ENCODE peak calls at places on chromosomes 16 and 17, in seven cellular contexts. E is IMR-90, A is mesendoderm, B is H9, U is mesenchymal stem cell, G is trophoblast cell, R is H1. H is an unnamed sample.

GRCh38 chr17:234163-235047 is 53.0 kb upstream of the DOC2B start:
- DNase-seq in E (no peak), A (no peak), B (no peak), U (no peak), G (no peak), R (peak), H (no peak)

GRCh38 chr16:55835578-55835977 is 2.7 kb upstream of the CES1 start:
- DNase-seq in E (no peak), A (no peak), B (no peak), U (no peak), G (no peak), R (no peak), H (no peak)

GRCh38 chr17:12667299-12667958 is 1.7 kb downstream of the MYOCD start:
- DNase-seq in E (peak), A (peak), B (peak), U (peak), G (peak), R (peak), H (peak)

GRCh38 chr17:40926341-40926740 is 11.1 kb downstream of the KRT23 start:
- DNase-seq in E (no peak), A (no peak), B (peak), U (no peak), G (no peak), R (no peak), H (no peak)

GRCh38 chr17:9802294-9802693 is 10.9 kb upstream of the DHRS7C start:
- DNase-seq in E (no peak), A (peak), B (no peak), U (no peak), G (peak), R (no peak), H (no peak)

GRCh38 chr17:77786090-77786489 is 172.4 kb upstream of the TNRC6C start:
- DNase-seq in E (no peak), A (no peak), B (no peak), U (no peak), G (no peak), R (no peak), H (no peak)

GRCh38 chr17:4572131-4572530 is 11.8 kb upstream of the GGT6 start:
- DNase-seq in E (no peak), A (no peak), B (no peak), U (no peak), G (no peak), R (no peak), H (no peak)

GRCh38 chr16:24988593-24989338 is 26.4 kb downstream of the ARHGAP17 start:
- DNase-seq in E (peak), A (peak), B (no peak), U (peak), G (peak), R (no peak), H (no peak)

GRCh38 chr17:57403241-57403640 is 146.9 kb downstream of the MSI2 start:
- DNase-seq in E (no peak), A (no peak), B (no peak), U (no peak), G (no peak), R (no peak), H (no peak)

GRCh38 chr16:85193876-85194275 is 81.6 kb upstream of the CIBAR2 start:
- DNase-seq in E (no peak), A (no peak), B (no peak), U (no peak), G (no peak), R (no peak), H (no peak)

GRCh38 chr17:9937164-9937835 is 32.2 kb upstream of the RCVRN start:
- DNase-seq in E (no peak), A (no peak), B (no peak), U (no peak), G (no peak), R (no peak), H (no peak)

GRCh38 chr17:78341559-78342437 is 18.1 kb downstream of the SOCS3 start:
- DNase-seq in E (peak), A (peak), B (peak), U (peak), G (peak), R (peak), H (peak)

GRCh38 chr16:67389911-67390815 is 3.1 kb downstream of the TPPP3 start:
- DNase-seq in E (no peak), A (no peak), B (no peak), U (no peak), G (peak), R (no peak), H (no peak)

GRCh38 chr16:81137012-81137335 is 40.8 kb upstream of the GCSH start:
- DNase-seq in E (peak), A (no peak), B (no peak), U (peak), G (peak), R (no peak), H (no peak)

GRCh38 chr17:45043268-45043681 is 8.2 kb downstream of the DCAKD start:
- DNase-seq in E (no peak), A (no peak), B (no peak), U (no peak), G (no peak), R (no peak), H (no peak)

GRCh38 chr17:28033972-28034714 is 8.3 kb upstream of the NLK start:
- DNase-seq in E (peak), A (no peak), B (no peak), U (peak), G (no peak), R (no peak), H (no peak)

GRCh38 chr17:64992325-64992802 is 64.2 kb downstream of the GNA13 start:
- DNase-seq in E (peak), A (peak), B (no peak), U (peak), G (peak), R (no peak), H (no peak)

GRCh38 chr16:63925221-63925620 is 1196.6 kb downstream of the CDH11 start:
- DNase-seq in E (no peak), A (no peak), B (no peak), U (no peak), G (no peak), R (no peak), H (no peak)

GRCh38 chr16:63928421-63928820 is 1193.4 kb downstream of the CDH11 start:
- DNase-seq in E (no peak), A (no peak), B (no peak), U (no peak), G (no peak), R (no peak), H (no peak)

GRCh38 chr16:63921737-63922136 is 1200.1 kb downstream of the CDH11 start:
- DNase-seq in E (no peak), A (no peak), B (no peak), U (no peak), G (no peak), R (no peak), H (no peak)

GRCh38 chr16:63922563-63922962 is 1199.3 kb downstream of the CDH11 start:
- DNase-seq in E (no peak), A (no peak), B (no peak), U (peak), G (no peak), R (no peak), H (no peak)
- H2BK120ac ChIP-seq in E (no peak), A (no peak), B (no peak), U (no peak), G (no peak), R (no peak), H (no peak)

GRCh38 chr17:38511126-38512108 is 83.2 kb downstream of the ARHGAP23 start:
- DNase-seq in E (peak), A (peak), B (no peak), U (peak), G (no peak), R (no peak), H (no peak)
- H2BK120ac ChIP-seq in E (no peak), A (no peak), B (no peak), U (no peak), G (no peak), R (no peak), H (no peak)

GRCh38 chr17:79368521-79368920 is 242.3 kb downstream of the RBFOX3 start:
- DNase-seq in E (no peak), A (no peak), B (no peak), U (no peak), G (no peak), R (no peak), H (no peak)
- H2BK120ac ChIP-seq in E (no peak), A (no peak), B (no peak), U (no peak), G (no peak), R (no peak), H (no peak)

DNA sequence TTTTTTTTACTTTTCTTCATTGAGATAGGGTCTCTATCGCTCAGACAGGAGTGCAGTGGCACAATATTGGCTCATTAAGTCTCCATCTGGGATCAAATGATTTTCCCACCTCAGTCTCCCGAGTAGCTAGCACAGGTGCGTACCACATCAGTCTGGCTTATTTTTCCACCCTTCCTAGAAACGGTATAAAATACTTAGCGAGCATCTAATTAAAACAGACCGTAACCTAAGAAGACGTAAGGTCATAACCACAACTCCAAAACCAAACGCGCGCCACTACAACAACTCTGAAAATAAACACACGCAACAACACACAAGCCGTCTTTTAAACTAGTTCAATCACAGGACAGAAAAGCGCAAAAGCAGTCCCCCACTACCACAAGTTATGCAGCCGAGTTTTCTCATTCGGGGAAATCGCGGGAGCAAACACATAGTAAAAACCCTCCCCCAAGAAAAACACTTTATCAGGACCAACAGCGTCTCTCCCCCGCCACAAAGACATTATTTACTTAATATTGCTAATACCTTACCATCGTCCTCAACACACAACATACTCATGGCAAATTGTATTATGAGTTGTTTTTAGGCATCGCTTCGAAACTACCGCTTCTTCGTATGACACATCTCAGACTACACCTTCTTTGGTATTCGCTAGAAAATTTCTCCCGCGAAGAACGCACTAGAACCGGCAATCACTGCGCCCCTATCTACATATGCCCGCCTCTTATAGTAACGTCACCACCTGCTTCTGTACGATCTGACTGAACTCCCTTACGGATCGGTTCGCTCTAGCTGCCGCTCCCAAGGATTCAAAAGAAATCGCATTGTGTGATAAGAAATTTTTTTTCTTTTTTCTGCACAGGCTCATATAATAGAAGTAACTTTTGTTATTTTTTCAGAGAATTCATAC is 32.8 kb downstream of the TEX14 start:
- DNase-seq in E (peak), A (peak), B (peak), U (peak), G (peak), R (peak), H (peak)
- H2BK120ac ChIP-seq in E (peak), A (no peak), B (peak), U (no peak), G (peak), R (peak), H (no peak)

DNA sequence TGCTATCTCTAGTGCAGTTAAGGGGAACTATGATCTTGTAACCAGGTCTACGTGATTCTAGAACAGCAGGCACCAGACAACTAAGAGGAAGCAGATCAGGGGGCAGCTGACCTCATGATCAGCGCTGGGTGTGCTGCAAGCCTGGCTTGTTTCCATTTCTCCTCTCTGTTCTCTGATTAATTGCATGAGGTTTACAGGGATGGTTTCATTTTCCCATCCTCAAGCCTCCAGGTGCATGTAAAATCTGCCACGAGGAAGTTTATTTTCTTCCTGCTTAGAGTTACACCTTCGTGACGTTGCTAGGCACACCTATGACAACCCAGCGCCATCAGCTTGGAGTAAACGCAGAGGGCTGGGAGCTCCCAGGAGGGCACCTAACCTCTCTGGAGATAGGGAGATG is 4.3 kb upstream of the NUPR1 start:
- DNase-seq in E (no peak), A (no peak), B (no peak), U (no peak), G (peak), R (no peak), H (no peak)
- H2BK120ac ChIP-seq in E (no peak), A (no peak), B (no peak), U (no peak), G (no peak), R (no peak), H (no peak)

GRCh38 chr16:12435730-12436129 is 368.0 kb downstream of the CPPED1 start:
- DNase-seq in E (no peak), A (no peak), B (peak), U (no peak), G (no peak), R (no peak), H (no peak)

GRCh38 chr16:12440233-12440530 is 363.5 kb downstream of the CPPED1 start:
- DNase-seq in E (peak), A (no peak), B (no peak), U (no peak), G (peak), R (no peak), H (no peak)

GRCh38 chr16:12437761-12438440 is 365.8 kb downstream of the CPPED1 start:
- DNase-seq in E (no peak), A (no peak), B (no peak), U (no peak), G (no peak), R (no peak), H (no peak)

GRCh38 chr16:12436201-12436657 is 367.5 kb downstream of the CPPED1 start:
- DNase-seq in E (no peak), A (peak), B (peak), U (no peak), G (no peak), R (peak), H (peak)

GRCh38 chr16:12439443-12440232 is 364.0 kb downstream of the CPPED1 start:
- DNase-seq in E (no peak), A (no peak), B (no peak), U (no peak), G (no peak), R (no peak), H (no peak)
- H2BK120ac ChIP-seq in E (no peak), A (no peak), B (no peak), U (no peak), G (no peak), R (no peak), H (no peak)

GRCh38 chr17:73841431-73842060 is 197.3 kb upstream of the SDK2 start:
- DNase-seq in E (no peak), A (peak), B (peak), U (no peak), G (no peak), R (peak), H (peak)
- H2BK120ac ChIP-seq in E (no peak), A (no peak), B (no peak), U (no peak), G (no peak), R (no peak), H (no peak)

GRCh38 chr17:15048933-15049539 is 216.1 kb downstream of the PMP22 start:
- DNase-seq in E (no peak), A (peak), B (peak), U (no peak), G (no peak), R (no peak), H (no peak)
- H2BK120ac ChIP-seq in E (no peak), A (no peak), B (no peak), U (no peak), G (no peak), R (peak), H (no peak)